ENCODE peak calls at places on chromosome 17, in four cellular contexts. T is uterus, F is AG10803, W is lung. C is an unnamed sample.

GRCh38 chr17:57356722-57357391 is 100.5 kb downstream of the MSI2 start:
- DNase-seq in W (no peak), F (no peak), T (no peak), C (no peak)

GRCh38 chr17:32287804-32288511 is 22.3 kb downstream of the RHBDL3 start:
- DNase-seq in T (no peak), W (no peak), F (no peak), C (no peak)

GRCh38 chr17:40551874-40552768 is 13.2 kb downstream of the CCR7 start:
- DNase-seq in T (peak; percentile 63), F (peak; percentile 100), W (peak; percentile 30), C (peak; percentile 99)

GRCh38 chr17:45313927-45314760 is 2.7 kb downstream of the MAP3K14 start:
- DNase-seq in F (no peak), T (no peak), W (no peak), C (no peak)

GRCh38 chr17:78716814-78717393 is 65.2 kb downstream of the CYTH1 start:
- DNase-seq in F (peak; percentile 49), T (peak; percentile 64), W (peak; percentile 60), C (peak; percentile 49)

GRCh38 chr17:35117984-35118383 is 1.7 kb downstream of the RAD51D start:
- DNase-seq in T (no peak), W (no peak), F (peak; percentile 45), C (peak; percentile 46)

GRCh38 chr17:31743767-31744166 is 115.3 kb downstream of the COPRS start:
- DNase-seq in W (no peak), F (peak; percentile 64), T (no peak), C (no peak)

GRCh38 chr17:8794636-8795035 is 4.5 kb downstream of the MFSD6L start:
- DNase-seq in F (no peak), W (no peak), T (no peak), C (peak; percentile 8)

GRCh38 chr17:33647976-33648375 is 354.9 kb upstream of the ASIC2 start:
- DNase-seq in F (peak; percentile 18), T (peak; percentile 25), W (no peak), C (peak; percentile 6)

GRCh38 chr17:39623356-39623950 is 3.3 kb upstream of the PPP1R1B start:
- DNase-seq in W (peak; percentile 89), T (peak; percentile 72), F (peak; percentile 55), C (peak; percentile 52)

GRCh38 chr17:10668771-10669170 is 11.7 kb upstream of the MYH3 start:
- DNase-seq in W (no peak), T (no peak), F (peak; percentile 51), C (no peak)

GRCh38 chr17:48601528-48602430 is 3.0 kb downstream of the HOXB6 start:
- DNase-seq in T (no peak), F (no peak), W (no peak), C (no peak)

GRCh38 chr17:17055286-17056166 is 13.3 kb downstream of the MPRIP start:
- DNase-seq in F (peak; percentile 42), T (peak; percentile 24), W (no peak), C (no peak)

GRCh38 chr17:3773966-3774365 is 27.0 kb downstream of the ITGAE start:
- DNase-seq in W (no peak), T (no peak), F (no peak), C (no peak)

GRCh38 chr17:73091770-73092517 is 544 bp downstream of the SLC39A11 start:
- DNase-seq in W (no peak), F (no peak), T (peak; percentile 25), C (no peak)

GRCh38 chr17:29847527-29847931 is 82.5 kb downstream of the SSH2 start:
- DNase-seq in F (no peak), W (no peak), T (no peak), C (no peak)

GRCh38 chr17:17304521-17304985 is 1.4 kb downstream of the NT5M start:
- DNase-seq in F (no peak), T (no peak), W (no peak), C (no peak)

GRCh38 chr17:72297326-72298115 is 176.7 kb downstream of the SOX9 start:
- DNase-seq in F (peak; percentile 21), W (no peak), T (no peak), C (peak; percentile 79)

GRCh38 chr17:50170662-50171370 is 5.0 kb downstream of the SGCA start:
- DNase-seq in F (no peak), T (no peak), W (no peak), C (peak; percentile 11)

GRCh38 chr17:34166394-34166793 is 88.7 kb upstream of the CCL2 start:
- DNase-seq in F (no peak), T (no peak), W (no peak), C (no peak)

DNA sequence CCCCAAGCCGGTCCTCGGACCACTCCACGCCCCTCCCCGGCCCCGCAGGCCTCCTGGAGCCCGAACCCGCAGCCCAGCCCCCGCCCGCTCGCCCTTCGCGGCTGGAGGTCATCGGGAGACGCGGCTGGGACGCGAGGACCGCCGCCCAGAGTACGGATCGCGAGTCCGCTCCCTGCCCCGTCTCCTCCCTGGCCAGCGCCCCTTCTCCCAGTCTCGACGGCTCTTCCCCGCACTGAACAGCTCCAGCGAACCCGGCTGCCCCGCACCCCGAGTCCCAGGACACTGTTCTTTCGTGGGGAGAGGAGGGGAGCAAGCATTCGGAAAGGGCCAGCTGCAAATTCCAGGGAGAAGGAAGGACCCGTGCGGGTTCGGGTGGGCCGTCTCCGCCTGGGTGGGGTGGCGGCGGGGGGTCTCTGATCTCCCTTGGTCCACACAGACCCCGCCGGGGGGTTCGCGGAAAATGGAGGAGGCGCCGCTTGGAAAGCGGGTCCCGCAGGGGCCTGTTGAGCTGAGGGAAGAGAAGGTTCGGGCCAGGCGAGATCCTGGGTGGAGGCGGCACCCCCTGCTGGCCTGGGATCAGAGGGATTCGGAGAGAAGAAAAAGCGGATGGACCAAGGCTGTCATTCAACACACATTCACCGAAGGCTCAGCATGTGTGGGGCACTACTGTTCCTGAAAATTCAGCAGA is 632 bp upstream of the RTN4RL1 start:
- DNase-seq in T (peak; percentile 65), F (peak; percentile 55), W (peak; percentile 71), C (peak; percentile 65)
- H3K4me3 ChIP-seq in T (peak overlapping the region; percentile 44), F (peak overlapping the region; percentile 50), W (no peak overlapping the region), C (peak overlapping the region; percentile 32)

GRCh38 chr17:81197409-81197795 is 25.4 kb downstream of the CEP131 start:
- DNase-seq in F (no peak), T (no peak), W (no peak), C (no peak)

GRCh38 chr17:81198826-81199481 is 23.8 kb downstream of the CEP131 start:
- DNase-seq in T (no peak), F (no peak), W (no peak), C (no peak)

GRCh38 chr17:81196505-81197408 is 26.0 kb downstream of the CEP131 start:
- DNase-seq in T (no peak), W (no peak), F (no peak), C (no peak)

GRCh38 chr17:81199482-81199830 is 23.3 kb downstream of the CEP131 start:
- DNase-seq in F (no peak), T (no peak), W (no peak), C (no peak)

GRCh38 chr17:81197831-81198490 is 24.8 kb downstream of the CEP131 start:
- DNase-seq in W (no peak), F (no peak), T (no peak), C (no peak)
- H3K4me3 ChIP-seq in W (no peak overlapping the region), F (no peak overlapping the region), T (no peak overlapping the region), C (no peak overlapping the region)

GRCh38 chr17:42233148-42233547 is 38.9 kb upstream of the GHDC start:
- DNase-seq in T (no peak), W (no peak), F (peak; percentile 67), C (peak; percentile 36)
- H3K4me3 ChIP-seq in T (no peak overlapping the region), W (no peak overlapping the region), F (no peak overlapping the region), C (no peak overlapping the region)

GRCh38 chr17:77212081-77212832 is 71.5 kb downstream of the SEC14L1 start:
- DNase-seq in F (no peak), T (no peak), W (no peak), C (no peak)

GRCh38 chr17:77211681-77212080 is 70.9 kb downstream of the SEC14L1 start:
- DNase-seq in F (no peak), T (no peak), W (no peak), C (no peak)

GRCh38 chr17:77209330-77209748 is 68.6 kb downstream of the SEC14L1 start:
- DNase-seq in F (no peak), W (no peak), T (no peak), C (no peak)

GRCh38 chr17:77210331-77210730 is 69.6 kb downstream of the SEC14L1 start:
- DNase-seq in W (no peak), T (no peak), F (no peak), C (no peak)

GRCh38 chr17:77210946-77211541 is 70.3 kb downstream of the SEC14L1 start:
- DNase-seq in W (no peak), F (no peak), T (no peak), C (no peak)
- H3K4me3 ChIP-seq in W (no peak overlapping the region), F (no peak overlapping the region), T (no peak overlapping the region), C (no peak overlapping the region)

GRCh38 chr17:76270770-76271668 is 5.9 kb downstream of the UBALD2 start:
- DNase-seq in F (no peak), T (no peak), W (no peak), C (no peak)
- H3K4me3 ChIP-seq in F (no peak overlapping the region), T (peak overlapping the region; percentile 34), W (no peak overlapping the region), C (no peak overlapping the region)

DNA sequence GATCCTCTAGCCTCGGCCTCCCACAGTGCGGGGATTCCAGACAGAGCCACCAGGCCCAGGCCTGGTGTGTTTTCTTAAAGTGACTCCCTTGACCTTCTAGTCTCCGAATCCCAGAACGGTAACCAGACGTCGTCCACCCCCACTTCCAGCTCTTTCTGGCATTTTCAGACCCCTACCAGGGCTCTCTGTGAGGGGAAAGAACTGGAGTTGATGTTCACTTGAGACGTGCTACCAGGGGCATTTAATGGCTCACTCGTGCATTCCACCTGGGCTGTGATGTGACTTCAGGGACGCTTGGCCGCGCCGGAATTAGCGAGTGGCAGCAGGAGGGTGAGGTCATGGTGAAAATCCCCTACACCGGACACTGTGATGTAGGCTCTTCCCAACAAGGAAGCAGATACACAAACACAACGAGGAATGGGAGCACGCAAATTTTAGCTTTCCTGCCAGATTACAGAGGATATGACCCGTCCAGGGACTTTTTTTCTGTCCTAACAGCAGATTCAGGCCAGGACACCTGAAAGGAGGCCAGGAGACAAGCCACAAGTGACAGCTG is 1.1 kb upstream of the GNA13 start:
- DNase-seq in W (no peak), F (no peak), T (peak; percentile 55), C (no peak)
- H3K4me3 ChIP-seq in W (no peak overlapping the region), F (peak overlapping the region; percentile 71), T (peak overlapping the region; percentile 86), C (no peak overlapping the region)